ENCODE peak calls at places on chromosomes 12 and 14, in ten cellular contexts. G is fibroblast of the aortic adventitia; C is fibroblast of pulmonary artery; L is AG04450; V is breast epithelium; Y is HFF-Myc; F is upper lobe of right lung; S is colonic mucosa; W is CD8-positive, alpha-beta T cell; P is bronchial epithelial cell. Z is an unnamed sample.

GRCh38 chr12:83886479-83886878 is 1026.1 kb downstream of the SLC6A15 start:
- DNase-seq in S (no peak), C (no peak), V (no peak), G (no peak), L (no peak), Y (no peak), W (no peak), F (no peak), P (no peak), Z (no peak)

GRCh38 chr14:60184597-60185555 is 19.7 kb upstream of the DHRS7 start:
- DNase-seq in F (no peak), W (no peak), C (no peak), L (no peak), S (no peak), P (no peak), G (no peak), V (no peak), Y (no peak), Z (no peak)

GRCh38 chr14:60514378-60515243 is 5.7 kb downstream of the SIX6 start:
- DNase-seq in F (peak), V (no peak), Y (no peak), G (no peak), L (no peak), C (no peak), W (no peak), S (no peak), P (no peak), Z (no peak)

GRCh38 chr14:54447231-54447692 is 6.1 kb upstream of the CNIH1 start:
- DNase-seq in L (no peak), G (peak), P (peak), S (peak), C (peak), W (no peak), V (no peak), F (no peak), Y (no peak), Z (no peak)

GRCh38 chr14:23294734-23295561 is 7.7 kb downstream of the PPP1R3E start:
- DNase-seq in S (peak), W (peak), F (no peak), V (no peak), G (peak), L (no peak), C (peak), P (peak), Y (no peak), Z (no peak)

GRCh38 chr12:51369581-51369980 is 21.6 kb downstream of the GALNT6 start:
- DNase-seq in W (no peak), S (no peak), C (no peak), Y (no peak), V (no peak), F (no peak), P (no peak), L (no peak), G (no peak), Z (no peak)

GRCh38 chr14:51028851-51029754 is 65.8 kb downstream of the TRIM9 start:
- DNase-seq in C (no peak), S (no peak), Y (no peak), L (no peak), V (no peak), F (no peak), G (no peak), W (no peak), P (peak), Z (no peak)

GRCh38 chr14:60958146-60958545 is 22.7 kb downstream of the TRMT5 start:
- DNase-seq in F (no peak), L (no peak), G (no peak), C (no peak), S (no peak), V (no peak), W (no peak), Y (no peak), P (no peak), Z (no peak)

GRCh38 chr12:122079038-122079531 is 529 bp downstream of the MLXIP start:
- DNase-seq in W (no peak), Y (no peak), S (peak), C (no peak), L (no peak), V (no peak), G (no peak), F (peak), P (no peak), Z (no peak)

GRCh38 chr12:53004178-53004577 is 2.1 kb upstream of the EIF4B start:
- DNase-seq in F (no peak), V (no peak), C (peak), S (no peak), W (no peak), G (no peak), P (peak), Y (no peak), L (no peak), Z (peak)

GRCh38 chr12:63965936-63966602 is 121.6 kb downstream of the SRGAP1 start:
- DNase-seq in W (no peak), S (no peak), L (no peak), C (peak), V (no peak), F (no peak), G (peak), Y (no peak), P (no peak), Z (no peak)

GRCh38 chr12:4353785-4354208 is 25.7 kb downstream of the FGF23 start:
- DNase-seq in P (peak), W (peak), Y (no peak), F (no peak), V (no peak), S (no peak), G (peak), C (peak), L (no peak), Z (no peak)

GRCh38 chr12:49296836-49297694 is 2.1 kb downstream of the PRPH start:
- DNase-seq in L (no peak), F (peak), G (no peak), P (no peak), W (no peak), V (no peak), S (peak), C (no peak), Y (no peak), Z (no peak)

GRCh38 chr14:86257973-86258372 is 728.0 kb downstream of the FLRT2 start:
- DNase-seq in Y (no peak), F (no peak), G (no peak), S (no peak), C (no peak), V (no peak), L (no peak), W (no peak), P (no peak), Z (no peak)

GRCh38 chr12:69254046-69254445 is 14.7 kb downstream of the CPSF6 start:
- DNase-seq in S (no peak), P (peak), G (peak), C (peak), V (no peak), Y (no peak), F (no peak), W (no peak), L (no peak), Z (peak)

GRCh38 chr14:56463491-56463890 is 116.1 kb upstream of the TMEM260 start:
- DNase-seq in F (no peak), C (no peak), V (no peak), S (no peak), G (no peak), L (no peak), W (no peak), Y (no peak), P (no peak), Z (no peak)

GRCh38 chr12:75135021-75135420 is 74.6 kb downstream of the KCNC2 start:
- DNase-seq in F (no peak), G (no peak), L (no peak), C (no peak), S (no peak), P (no peak), Y (no peak), W (no peak), V (no peak), Z (no peak)

GRCh38 chr14:96581902-96582640 is 79.9 kb downstream of the PAPOLA start:
- DNase-seq in L (no peak), F (no peak), W (no peak), P (no peak), Y (no peak), G (no peak), C (no peak), V (no peak), S (peak), Z (no peak)

GRCh38 chr14:65813760-65814387 is 401.3 kb downstream of the FUT8 start:
- DNase-seq in F (no peak), Y (no peak), P (no peak), C (no peak), L (no peak), V (no peak), G (no peak), S (no peak), W (no peak), Z (no peak)
- TF ChIP-seq CTCF in F (no peak), Y (no peak), P (no peak), C (no peak), L (no peak), V (no peak), G (no peak), S (no peak), W (no peak), Z (no peak)

DNA sequence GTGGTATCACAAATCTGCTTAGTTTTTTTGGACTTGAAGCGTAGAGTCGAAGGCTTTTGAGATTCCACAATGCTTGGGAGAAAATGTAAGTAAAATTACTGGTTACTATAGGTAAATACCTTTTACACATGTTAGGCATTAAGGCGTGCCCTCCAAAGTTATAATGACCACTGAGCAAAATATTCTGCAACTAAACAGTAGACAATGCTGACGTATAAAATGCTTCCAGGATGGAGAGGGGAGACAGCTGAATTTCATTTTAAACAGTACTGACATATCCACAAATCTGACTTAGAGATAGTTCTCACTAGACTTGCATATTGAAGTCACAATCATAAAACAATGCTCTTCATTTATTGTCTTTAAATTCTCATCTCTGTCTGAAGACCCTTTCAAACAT is 144.5 kb upstream of the DCN start:
- DNase-seq in G (peak), Y (no peak), L (peak), S (no peak), W (no peak), P (no peak), V (no peak), F (no peak), C (peak), Z (no peak)
- H3K4me3 ChIP-seq in G (no peak), Y (no peak), L (no peak), S (no peak), W (no peak), P (no peak), V (peak), F (no peak), C (no peak), Z (no peak)

GRCh38 chr14:90518075-90518940 is 121.5 kb downstream of the CALM1 start:
- DNase-seq in F (no peak), W (no peak), C (no peak), V (no peak), Y (no peak), P (no peak), L (no peak), G (no peak), S (no peak), Z (no peak)

GRCh38 chr14:90520326-90520725 is 123.5 kb downstream of the CALM1 start:
- DNase-seq in S (no peak), G (no peak), Y (no peak), V (no peak), F (no peak), P (no peak), C (no peak), L (no peak), W (no peak), Z (no peak)

GRCh38 chr14:90519262-90519920 is 122.6 kb downstream of the CALM1 start:
- DNase-seq in G (no peak), C (no peak), V (no peak), P (no peak), W (no peak), Y (no peak), L (no peak), F (no peak), S (no peak), Z (no peak)

GRCh38 chr14:90517431-90517841 is 120.6 kb downstream of the CALM1 start:
- DNase-seq in L (no peak), G (no peak), W (no peak), Y (no peak), C (no peak), V (no peak), F (no peak), S (peak), P (no peak), Z (no peak)

GRCh38 chr14:90518941-90519256 is 122.1 kb downstream of the CALM1 start:
- DNase-seq in S (peak), G (no peak), L (no peak), W (peak), Y (no peak), C (no peak), P (peak), V (no peak), F (no peak), Z (no peak)
- TF ChIP-seq CTCF in S (peak), G (peak), L (peak), W (peak), Y (peak), C (peak), P (peak), V (no peak), F (peak), Z (peak)

GRCh38 chr12:6492838-6493579 is at the start of gene MRPL51:
- DNase-seq in Y (peak), P (peak), C (peak), V (peak), L (peak), S (peak), F (peak), G (peak), W (peak), Z (peak)
- H3K4me3 ChIP-seq in Y (peak), P (peak), C (peak), V (peak), L (peak), S (peak), F (peak), G (peak), W (peak), Z (peak)